ENCODE peak calls at places on chromosomes 7 and 10, in four cellular contexts. C, E, D and S are unnamed samples.

GRCh38 chr7:79401254-79401653 is 52.2 kb downstream of the MAGI2 start:
- DNase-seq in C (no peak), E (no peak), D (no peak), S (no peak)

GRCh38 chr7:25839084-25839769 is 312.8 kb upstream of the NFE2L3 start:
- DNase-seq in C (no peak), E (no peak), D (no peak), S (no peak)

GRCh38 chr10:13759167-13759566 is 172.4 kb downstream of the PRPF18 start:
- DNase-seq in C (no peak), E (no peak), D (no peak), S (peak)

GRCh38 chr7:125516194-125516593 is 586.6 kb upstream of the POT1 start:
- DNase-seq in C (no peak), E (no peak), D (no peak), S (no peak)

GRCh38 chr7:155456772-155457543 is 971 bp upstream of the EN2 start:
- DNase-seq in C (no peak), E (no peak), D (peak), S (no peak)

GRCh38 chr10:114982989-114983388 is 45.0 kb downstream of the TRUB1 start:
- DNase-seq in C (no peak), E (no peak), D (no peak), S (no peak)

GRCh38 chr7:123571684-123572083 is 14.1 kb upstream of the NDUFA5 start:
- DNase-seq in C (no peak), E (no peak), D (no peak), S (no peak)

GRCh38 chr10:88012627-88013026 is 149.2 kb downstream of the PTEN start:
- DNase-seq in C (no peak), E (no peak), D (no peak), S (peak)

GRCh38 chr7:5228066-5228465 is 38.0 kb downstream of the WIPI2 start:
- DNase-seq in C (no peak), E (no peak), D (no peak), S (no peak)

GRCh38 chr10:97737770-97738265 is 890 bp downstream of the ZFYVE27 start:
- DNase-seq in C (no peak), E (no peak), D (no peak), S (no peak)

GRCh38 chr10:89371987-89372386 is 5.9 kb upstream of the IFIT1B start:
- DNase-seq in C (no peak), E (no peak), D (no peak), S (no peak)

GRCh38 chr7:147412109-147412508 is 1178.5 kb upstream of the C7orf33 start:
- DNase-seq in C (no peak), E (no peak), D (no peak), S (no peak)

GRCh38 chr7:96426685-96427084 is 104.8 kb upstream of the SLC25A13 start:
- DNase-seq in C (no peak), E (no peak), D (no peak), S (no peak)

GRCh38 chr7:44078521-44078920 is 3.8 kb downstream of the POLM start:
- DNase-seq in C (no peak), E (no peak), D (no peak), S (no peak)

GRCh38 chr7:114660007-114660406 is 245.4 kb downstream of the FOXP2 start:
- DNase-seq in C (no peak), E (no peak), D (no peak), S (no peak)

GRCh38 chr10:99551616-99552015 is 18.9 kb downstream of the NKX2-3 start:
- DNase-seq in C (no peak), E (no peak), D (no peak), S (no peak)

GRCh38 chr10:99551158-99551557 is 18.4 kb downstream of the NKX2-3 start:
- DNase-seq in C (peak), E (no peak), D (peak), S (peak)

GRCh38 chr10:99544322-99544721 is 11.6 kb downstream of the NKX2-3 start:
- DNase-seq in C (no peak), E (no peak), D (no peak), S (no peak)

DNA sequence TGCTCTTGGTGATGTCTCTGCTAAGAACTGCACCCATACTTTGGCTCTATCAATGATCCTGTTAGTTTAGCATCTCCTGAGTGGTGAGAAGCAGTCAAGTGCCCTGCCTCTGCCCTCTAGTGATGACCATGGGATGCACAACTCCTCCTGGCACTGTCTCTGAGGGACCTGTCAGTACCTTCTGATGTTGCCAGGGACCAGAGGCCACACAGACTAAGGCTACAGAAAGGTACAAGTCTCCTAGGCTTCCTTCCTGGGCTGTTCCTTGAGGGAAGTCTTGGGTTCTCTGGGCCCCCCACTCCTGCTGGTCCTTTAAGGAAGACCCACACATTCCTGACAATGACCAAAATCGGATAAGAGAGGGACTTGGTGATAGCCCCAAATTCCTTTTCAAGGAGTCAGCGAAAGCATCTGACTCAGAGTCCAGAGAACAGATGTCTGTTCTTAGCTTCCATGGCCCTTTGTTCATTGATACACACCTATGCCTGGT is 15.3 kb downstream of the NKX2-3 start:
- DNase-seq in C (no peak), E (peak), D (no peak), S (no peak)
- TF ChIP-seq CTCF in C (peak), E (peak), D (no peak), S (peak)

DNA sequence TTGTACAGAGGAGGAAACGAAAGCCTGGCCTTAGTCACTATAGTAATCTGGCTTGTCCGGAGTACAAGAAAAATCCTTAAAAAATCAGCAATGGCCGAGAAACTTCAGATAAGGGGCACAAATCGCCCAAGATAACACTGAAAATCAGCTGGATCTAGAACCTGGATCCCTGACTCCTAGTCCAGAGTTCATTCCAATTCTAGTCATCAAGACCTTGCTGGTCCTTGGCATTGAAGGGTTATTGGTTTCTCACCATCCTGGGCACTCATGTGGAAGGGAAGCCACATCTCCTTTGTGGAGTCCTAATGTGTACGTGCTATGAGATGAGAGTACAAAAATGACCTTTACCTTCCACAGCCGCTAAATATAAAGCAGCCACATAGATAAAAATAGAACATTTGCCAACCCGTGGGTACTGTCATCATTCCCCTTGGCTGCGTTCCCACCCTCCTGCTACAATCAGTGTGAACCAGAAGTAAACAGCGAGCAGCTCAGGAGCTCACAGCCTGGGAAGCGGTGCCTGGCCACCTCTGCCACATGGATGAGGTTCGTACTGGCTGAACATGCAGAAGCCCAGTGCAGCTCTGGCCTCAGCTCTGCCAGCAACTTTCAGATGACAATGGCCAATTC is 116.0 kb upstream of the PDLIM1 start:
- DNase-seq in C (no peak), E (no peak), D (peak), S (no peak)
- H3K4me3 ChIP-seq in C (no peak), E (no peak), D (no peak), S (no peak)

GRCh38 chr10:42864575-42864974 is 82.0 kb downstream of the BMS1 start:
- DNase-seq in C (no peak), E (peak), D (no peak), S (no peak)
- TF ChIP-seq CTCF in C (peak), E (peak), D (no peak), S (peak)

DNA sequence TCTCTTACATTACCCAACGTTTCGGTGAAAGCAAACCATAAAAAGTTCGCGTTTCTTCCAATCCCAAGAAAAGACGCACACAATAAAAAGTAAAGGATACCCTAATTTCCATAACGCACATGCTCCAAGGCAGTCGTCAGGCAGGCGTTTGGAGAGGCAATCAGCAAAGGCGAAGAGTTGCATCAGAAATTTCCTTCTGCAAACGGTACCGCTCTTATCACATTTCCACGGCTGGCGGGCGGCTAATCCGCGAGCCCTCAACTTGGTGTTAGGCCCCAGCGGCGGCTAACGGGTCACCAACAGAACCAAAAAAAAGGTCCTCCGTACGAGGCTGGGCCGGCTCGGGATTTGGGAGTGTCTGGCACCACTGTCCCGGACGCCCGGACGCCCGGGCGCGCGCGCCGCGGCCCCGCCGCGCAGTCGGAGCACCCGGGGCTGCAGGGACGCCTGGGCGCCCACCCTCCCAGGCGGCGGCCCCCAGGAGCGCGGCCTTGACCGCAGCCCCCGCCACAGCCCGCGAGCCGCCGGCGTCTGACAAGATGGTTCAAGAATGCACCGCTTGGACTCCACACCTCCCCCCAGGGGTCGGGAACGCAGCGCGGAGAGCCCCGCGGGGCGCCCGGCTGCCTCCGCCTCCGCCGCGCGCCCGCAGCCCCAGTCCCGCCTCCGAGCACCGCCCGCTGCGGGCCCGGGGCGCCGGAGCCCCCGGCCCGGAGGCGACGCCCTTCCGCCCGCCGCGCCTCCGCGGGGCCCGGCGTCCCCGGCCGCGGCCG is 9.8 kb upstream of the GRB10 start:
- DNase-seq in C (no peak), E (no peak), D (no peak), S (no peak)
- H3K4me3 ChIP-seq in C (peak), E (no peak), D (peak), S (peak)

GRCh38 chr10:79179404-79180309 is 110.9 kb downstream of the ZMIZ1 start:
- DNase-seq in C (no peak), E (peak), D (no peak), S (no peak)
- TF ChIP-seq CTCF in C (peak), E (peak), D (no peak), S (peak)